ENCODE peak calls at places on chromosomes 3 and 15, in eight cellular contexts. Y is GM20000, F is PC-3, G is PC-9, J is fibroblast of mammary gland, U is left ventricle myocardium inferior, Q is BJ, V is B cell. B is an unnamed sample.

GRCh38 chr3:113231391-113231790 is 20.0 kb downstream of the BOC start:
- DNase-seq in Y (no peak), F (peak), G (no peak), J (peak), U (no peak), Q (peak), V (no peak), B (no peak)

GRCh38 chr15:39770748-39771689 is 11.6 kb downstream of the FSIP1 start:
- DNase-seq in Y (no peak), F (no peak), G (no peak), J (peak), U (no peak), Q (peak), V (no peak), B (no peak)

GRCh38 chr3:13171704-13172643 is 98.7 kb upstream of the IQSEC1 start:
- DNase-seq in Y (no peak), F (no peak), G (no peak), J (no peak), U (no peak), Q (no peak), V (no peak), B (no peak)

GRCh38 chr3:21795863-21796392 is 44.9 kb upstream of the ZNF385D start:
- DNase-seq in Y (no peak), F (no peak), G (no peak), J (no peak), U (no peak), Q (no peak), V (no peak), B (no peak)

GRCh38 chr3:192940129-192940528 is 22.5 kb upstream of the MB21D2 start:
- DNase-seq in Y (no peak), F (peak), G (no peak), J (peak), U (no peak), Q (no peak), V (no peak), B (no peak)

GRCh38 chr3:4993276-4994143 is 14.3 kb downstream of the BHLHE40 start:
- DNase-seq in Y (no peak), F (no peak), G (no peak), J (peak), U (no peak), Q (no peak), V (no peak), B (no peak)

GRCh38 chr3:71680588-71680987 is 44.6 kb downstream of the EIF4E3 start:
- DNase-seq in Y (no peak), F (peak), G (no peak), J (peak), U (no peak), Q (peak), V (no peak), B (no peak)

GRCh38 chr3:190597291-190597690 is 83.4 kb downstream of the IL1RAP start:
- DNase-seq in Y (no peak), F (no peak), G (no peak), J (no peak), U (no peak), Q (no peak), V (no peak), B (no peak)

GRCh38 chr3:169356284-169356955 is 307.1 kb downstream of the MECOM start:
- DNase-seq in Y (no peak), F (no peak), G (no peak), J (no peak), U (no peak), Q (no peak), V (no peak), B (no peak)

GRCh38 chr3:195117978-195118581 is 152.9 kb downstream of the XXYLT1 start:
- DNase-seq in Y (no peak), F (peak), G (peak), J (no peak), U (no peak), Q (no peak), V (no peak), B (no peak)

GRCh38 chr3:185992801-185993467 is 55.1 kb upstream of the TRA2B start:
- DNase-seq in Y (no peak), F (no peak), G (no peak), J (peak), U (no peak), Q (peak), V (no peak), B (no peak)

GRCh38 chr3:29329986-29330514 is 49.2 kb downstream of the RBMS3 start:
- DNase-seq in Y (no peak), F (no peak), G (no peak), J (no peak), U (no peak), Q (no peak), V (no peak), B (no peak)

GRCh38 chr3:127141921-127142730 is 50.8 kb upstream of the PRR23E start:
- DNase-seq in Y (no peak), F (peak), G (peak), J (no peak), U (no peak), Q (no peak), V (no peak), B (no peak)

GRCh38 chr3:195181781-195182469 is 89.0 kb downstream of the XXYLT1 start:
- DNase-seq in Y (no peak), F (peak), G (no peak), J (no peak), U (no peak), Q (no peak), V (no peak), B (no peak)

GRCh38 chr3:53402323-53402722 is 55.0 kb upstream of the DCP1A start:
- DNase-seq in Y (no peak), F (no peak), G (no peak), J (no peak), U (no peak), Q (no peak), V (no peak), B (no peak)

GRCh38 chr15:82936966-82937647 is 15.4 kb downstream of the HOMER2 start:
- DNase-seq in Y (no peak), F (peak), G (no peak), J (peak), U (no peak), Q (no peak), V (no peak), B (no peak)

GRCh38 chr3:112651516-112651915 is 10.6 kb upstream of the CCDC80 start:
- DNase-seq in Y (no peak), F (peak), G (no peak), J (peak), U (no peak), Q (peak), V (no peak), B (no peak)

GRCh38 chr3:143875566-143875965 is 27.3 kb upstream of the SLC9A9 start:
- DNase-seq in Y (no peak), F (no peak), G (no peak), J (no peak), U (no peak), Q (no peak), V (no peak), B (no peak)

GRCh38 chr3:110420158-110420641 is 651.4 kb upstream of the NECTIN3 start:
- DNase-seq in Y (no peak), F (peak), G (no peak), J (peak), U (no peak), Q (peak), V (no peak), B (no peak)

GRCh38 chr3:15272431-15273196 is 59.8 kb downstream of the SH3BP5 start:
- DNase-seq in Y (no peak), F (no peak), G (no peak), J (no peak), U (no peak), Q (no peak), V (no peak), B (no peak)

GRCh38 chr3:189277711-189278110 is 105.9 kb downstream of the TPRG1 start:
- DNase-seq in Y (peak), F (peak), G (no peak), J (no peak), U (no peak), Q (no peak), V (no peak), B (no peak)

GRCh38 chr15:57639306-57639705 is 47.6 kb downstream of the MYZAP start:
- DNase-seq in Y (no peak), F (no peak), G (no peak), J (no peak), U (no peak), Q (no peak), V (no peak), B (no peak)

GRCh38 chr15:57637836-57638235 is 46.1 kb downstream of the MYZAP start:
- DNase-seq in Y (no peak), F (no peak), G (no peak), J (no peak), U (no peak), Q (no peak), V (no peak), B (no peak)

GRCh38 chr15:57635300-57635944 is 43.7 kb downstream of the MYZAP start:
- DNase-seq in Y (no peak), F (no peak), G (no peak), J (no peak), U (peak), Q (no peak), V (no peak), B (no peak)

GRCh38 chr15:57646057-57646456 is 54.4 kb downstream of the MYZAP start:
- DNase-seq in Y (no peak), F (no peak), G (no peak), J (no peak), U (no peak), Q (no peak), V (no peak), B (no peak)

GRCh38 chr15:57640935-57641682 is 49.4 kb downstream of the MYZAP start:
- DNase-seq in Y (peak), F (peak), G (no peak), J (peak), U (no peak), Q (no peak), V (no peak), B (peak)
- TF ChIP-seq CTCF in Y (peak), F (peak), G (peak), J (peak), U (peak), Q (peak), V (peak), B (peak)

GRCh38 chr3:133572158-133573053 is 1.1 kb upstream of the CDV3 start:
- DNase-seq in Y (peak), F (no peak), G (peak), J (peak), U (no peak), Q (no peak), V (peak), B (no peak)

GRCh38 chr3:133575121-133575520 is 1.6 kb downstream of the CDV3 start:
- DNase-seq in Y (no peak), F (no peak), G (no peak), J (no peak), U (no peak), Q (no peak), V (no peak), B (no peak)

GRCh38 chr3:133574260-133574881 is 885 bp downstream of the CDV3 start:
- DNase-seq in Y (peak), F (peak), G (peak), J (peak), U (peak), Q (no peak), V (peak), B (peak)

GRCh38 chr3:133573629-133574194 is at the start of gene CDV3:
- DNase-seq in Y (peak), F (no peak), G (no peak), J (no peak), U (no peak), Q (no peak), V (peak), B (no peak)

DNA sequence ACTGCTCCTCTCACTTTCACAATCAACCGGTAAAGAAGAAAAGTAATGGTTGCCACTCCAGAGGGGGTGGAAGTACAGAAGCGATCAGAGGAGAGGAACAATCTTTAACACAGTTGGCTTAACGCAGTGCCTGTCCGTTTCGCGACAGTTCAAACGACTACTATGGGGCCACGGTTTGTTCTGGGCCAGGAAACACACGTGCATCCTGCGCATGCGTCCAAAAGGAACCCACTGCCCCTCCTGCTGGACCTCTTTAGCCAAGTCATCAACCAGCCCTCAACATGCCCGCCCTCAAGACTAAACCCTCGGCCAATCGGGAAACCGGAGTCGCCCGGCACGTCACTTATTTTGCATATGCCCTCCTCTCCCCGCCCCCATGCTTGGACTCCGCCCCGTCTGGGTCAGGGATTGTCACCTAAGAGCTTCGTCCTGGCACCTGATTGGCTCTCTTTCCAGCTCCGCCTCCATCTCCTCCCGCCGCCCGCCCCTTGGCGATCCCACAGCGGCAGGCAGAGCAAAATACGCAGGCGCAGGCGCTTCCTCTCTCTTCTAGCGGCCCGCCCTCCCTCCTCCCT is 345 bp upstream of the CDV3 start:
- DNase-seq in Y (peak), F (peak), G (peak), J (peak), U (peak), Q (peak), V (peak), B (peak)
- TF ChIP-seq CTCF in Y (no peak), F (no peak), G (no peak), J (no peak), U (no peak), Q (peak), V (no peak), B (no peak)

GRCh38 chr15:40951764-40952163 is 1.5 kb upstream of the CHAC1 start:
- DNase-seq in Y (no peak), F (no peak), G (no peak), J (no peak), U (no peak), Q (no peak), V (no peak), B (no peak)

GRCh38 chr15:40953713-40954074 is 423 bp downstream of the CHAC1 start:
- DNase-seq in Y (no peak), F (no peak), G (no peak), J (no peak), U (no peak), Q (no peak), V (no peak), B (no peak)

GRCh38 chr15:40955141-40955903 is 2.1 kb downstream of the CHAC1 start:
- DNase-seq in Y (no peak), F (no peak), G (no peak), J (no peak), U (no peak), Q (no peak), V (no peak), B (no peak)

GRCh38 chr15:40952301-40952900 is 870 bp upstream of the CHAC1 start:
- DNase-seq in Y (no peak), F (no peak), G (no peak), J (no peak), U (no peak), Q (no peak), V (no peak), B (no peak)

GRCh38 chr15:40952901-40953712 is at the start of gene CHAC1:
- DNase-seq in Y (peak), F (peak), G (peak), J (peak), U (peak), Q (peak), V (peak), B (peak)
- TF ChIP-seq CTCF in Y (no peak), F (no peak), G (no peak), J (no peak), U (no peak), Q (no peak), V (no peak), B (peak)

DNA sequence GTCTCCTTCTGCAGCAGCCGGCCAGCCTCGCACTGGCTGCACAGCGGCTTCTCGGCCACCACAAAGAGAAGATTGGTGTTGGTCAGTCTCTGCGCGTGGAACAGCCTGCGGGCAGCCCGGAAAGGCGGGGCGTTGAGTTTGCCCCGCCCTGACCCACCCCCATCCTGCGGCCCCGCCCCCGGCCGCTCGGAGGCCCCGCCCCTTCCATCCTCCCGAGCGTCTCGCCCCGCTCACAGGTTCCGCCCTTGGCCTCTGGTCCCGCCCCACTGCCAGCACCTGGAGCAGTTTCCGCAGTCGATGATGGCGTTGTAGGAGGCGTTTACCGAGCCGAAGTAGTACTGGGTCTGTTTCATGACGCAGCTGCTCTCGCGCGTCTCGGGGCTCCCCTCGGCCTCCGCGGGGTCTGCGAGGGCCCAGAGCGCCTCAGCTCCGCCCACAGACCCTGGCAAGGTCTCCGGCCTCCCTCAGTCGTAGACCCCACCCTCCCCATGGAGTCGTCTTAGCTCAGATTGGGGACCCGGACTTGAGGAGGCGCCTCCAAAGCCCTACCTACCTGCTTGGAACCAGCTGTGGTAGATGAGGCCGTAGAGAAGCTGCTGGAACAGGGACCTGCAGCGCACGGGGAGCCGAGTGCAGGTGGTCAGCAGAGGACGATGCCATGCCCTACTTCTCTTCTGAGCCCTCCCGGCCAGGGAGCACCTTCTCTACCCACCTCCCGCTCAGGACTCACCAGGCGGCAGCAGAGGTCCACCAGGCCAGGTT is 5.9 kb upstream of the TMEM115 start:
- DNase-seq in Y (peak), F (peak), G (no peak), J (peak), U (peak), Q (no peak), V (peak), B (peak)
- TF ChIP-seq CTCF in Y (no peak), F (no peak), G (no peak), J (no peak), U (no peak), Q (no peak), V (no peak), B (no peak)

GRCh38 chr3:7546219-7546618 is 685.3 kb downstream of the GRM7 start:
- DNase-seq in Y (no peak), F (no peak), G (no peak), J (peak), U (no peak), Q (no peak), V (no peak), B (no peak)
- TF ChIP-seq CTCF in Y (no peak), F (no peak), G (no peak), J (peak), U (peak), Q (no peak), V (no peak), B (no peak)

B was measured in neural crest cell.